ENCODE peak calls at places on chromosome 19, in six cellular contexts. P is brain microvascular endothelial cell, T is spleen, Q is fibroblast of lung, H is WTC11, D is body of pancreas. B is an unnamed sample.

GRCh38 chr19:6064016-6064702 is 46.1 kb downstream of the RFX2 start:
- DNase-seq in T (no peak), P (no peak), Q (no peak), D (no peak), H (no peak), B (peak)

GRCh38 chr19:14248578-14249011 is 42.6 kb upstream of the ADGRL1 start:
- DNase-seq in D (peak), P (no peak), T (peak), Q (peak), H (peak), B (peak)

GRCh38 chr19:10086032-10086903 is at the start of gene SHFL:
- DNase-seq in P (peak), D (peak), Q (peak), T (peak), H (peak), B (peak)

GRCh38 chr19:5436101-5436947 is 18.9 kb upstream of the ZNRF4 start:
- DNase-seq in P (peak), Q (no peak), H (peak), T (no peak), D (no peak), B (peak)

GRCh38 chr19:42177686-42178019 is 39.8 kb downstream of the DEDD2 start:
- DNase-seq in Q (no peak), H (no peak), D (no peak), P (no peak), T (no peak), B (no peak)

GRCh38 chr19:10514211-10515145 is 2.8 kb downstream of the S1PR5 start:
- DNase-seq in D (no peak), P (no peak), H (peak), T (no peak), Q (no peak), B (no peak)

GRCh38 chr19:15902254-15902653 is 4.4 kb upstream of the CYP4F2 start:
- DNase-seq in D (no peak), H (no peak), T (no peak), P (no peak), Q (no peak), B (no peak)

GRCh38 chr19:43731854-43732253 is 16.0 kb downstream of the IRGC start:
- DNase-seq in D (no peak), P (no peak), Q (peak), H (no peak), T (no peak), B (no peak)

GRCh38 chr19:8877854-8878705 is 45.9 kb downstream of the MBD3L1 start:
- DNase-seq in P (no peak), H (no peak), T (no peak), D (no peak), Q (no peak), B (peak)

GRCh38 chr19:4052114-4052992 is 14.3 kb downstream of the ZBTB7A start:
- DNase-seq in P (no peak), H (no peak), D (peak), Q (peak), T (no peak), B (no peak)

GRCh38 chr19:55452381-55453325 is 8.8 kb downstream of the ISOC2 start:
- DNase-seq in T (no peak), H (peak), D (peak), P (peak), Q (peak), B (peak)

DNA sequence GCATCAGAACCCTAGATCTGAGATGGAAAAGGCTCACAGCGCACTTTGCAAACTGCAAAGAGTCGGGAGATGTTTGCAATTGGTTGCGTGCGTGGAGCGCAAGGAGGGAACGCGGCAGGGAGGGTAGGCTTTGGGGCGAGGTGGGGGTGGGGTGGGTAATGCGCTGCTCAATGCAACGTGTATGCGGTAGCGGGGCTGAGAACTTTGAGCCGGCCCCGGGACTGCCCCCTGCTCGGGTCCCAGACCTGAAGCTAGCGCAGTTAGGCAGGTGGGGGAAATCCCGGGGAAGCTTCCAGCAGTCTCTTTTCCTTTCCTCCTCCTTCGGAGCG is 971 bp downstream of the FOSB start:
- DNase-seq in T (no peak), P (no peak), D (no peak), Q (no peak), H (no peak), B (no peak)
- TF ChIP-seq CTCF in T (no peak), P (no peak), D (no peak), Q (no peak), H (no peak), B (no peak)

GRCh38 chr19:18919086-18919894 is at the start of the genes COPE and DDX49:
- DNase-seq in H (peak), D (peak), P (peak), Q (peak), T (peak), B (peak)
- TF ChIP-seq CTCF in H (no peak), D (no peak), P (no peak), Q (no peak), T (peak), B (no peak)

GRCh38 chr19:34275705-34276104 is 21.4 kb downstream of the GARRE1 start:
- DNase-seq in D (no peak), P (no peak), Q (no peak), H (no peak), T (no peak), B (no peak)
- TF ChIP-seq CTCF in D (no peak), P (no peak), Q (no peak), H (no peak), T (no peak), B (no peak)

DNA sequence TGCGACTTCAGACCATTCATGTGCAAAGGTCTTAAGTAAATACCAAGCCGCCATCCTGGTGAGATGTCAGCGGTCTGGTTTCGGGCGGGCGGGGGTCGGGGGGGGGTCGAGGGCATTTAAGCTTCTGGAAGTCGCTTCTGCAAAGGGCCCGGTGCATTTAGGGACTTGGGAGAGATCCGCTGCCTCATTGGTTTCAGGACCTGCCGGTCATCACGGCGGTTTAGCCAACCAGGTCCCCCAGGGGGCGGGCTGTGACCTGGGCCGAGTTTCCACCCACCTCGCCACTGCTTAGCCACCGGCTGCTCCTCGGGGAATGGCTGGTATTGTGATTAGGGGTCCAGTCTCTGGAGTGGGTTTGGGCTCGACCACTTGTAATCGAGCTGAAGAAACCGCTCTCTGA is 7.8 kb downstream of the ANKLE1 start:
- DNase-seq in Q (peak), P (peak), H (peak), D (peak), T (peak), B (peak)
- TF ChIP-seq CTCF in Q (no peak), P (no peak), H (no peak), D (no peak), T (no peak), B (no peak)

GRCh38 chr19:38650911-38651584 is 3.6 kb downstream of the ACTN4 start:
- DNase-seq in H (no peak), D (no peak), T (no peak), P (no peak), Q (peak), B (no peak)
- TF ChIP-seq CTCF in H (no peak), D (no peak), T (peak), P (no peak), Q (no peak), B (no peak)

GRCh38 chr19:58372311-58373133 is 8.3 kb downstream of the ZNF837 start:
- DNase-seq in D (no peak), H (no peak), T (peak), Q (no peak), P (no peak), B (no peak)
- TF ChIP-seq CTCF in D (no peak), H (peak), T (no peak), Q (no peak), P (peak), B (peak)

GRCh38 chr19:45848922-45849321 is 14.0 kb downstream of the SYMPK start:
- DNase-seq in P (no peak), D (no peak), Q (no peak), H (no peak), T (no peak), B (peak)
- TF ChIP-seq CTCF in P (peak), D (no peak), Q (peak), H (peak), T (no peak), B (peak)

B was measured in Caco-2.